ENCODE peak calls at places on chromosomes 13 and 19, in eight cellular contexts. L, K, W, F, U, Z, Q and B are unnamed samples.

GRCh38 chr13:101915755-101916107 is 463.3 kb downstream of the ITGBL1 start:
- DNase-seq in L (no peak), K (no peak), W (no peak), F (no peak), U (no peak), Z (no peak), Q (no peak), B (no peak)

GRCh38 chr13:50686547-50686946 is 156.9 kb downstream of the DLEU7 start:
- DNase-seq in L (no peak), K (no peak), W (no peak), F (no peak), U (no peak), Z (no peak), Q (no peak), B (no peak)

GRCh38 chr13:40181203-40181845 is 485.1 kb downstream of the FOXO1 start:
- DNase-seq in L (no peak), K (no peak), W (peak; percentile 8), F (no peak), U (no peak), Z (no peak), Q (no peak), B (no peak)

GRCh38 chr19:46951236-46951986 is 68.2 kb upstream of the NPAS1 start:
- DNase-seq in L (no peak), K (no peak), W (no peak), F (peak; percentile 94), U (no peak), Z (no peak), Q (no peak), B (peak; percentile 63)

GRCh38 chr19:30685601-30686000 is 313.4 kb downstream of the ZNF536 start:
- DNase-seq in L (no peak), K (no peak), W (no peak), F (no peak), U (no peak), Z (no peak), Q (no peak), B (no peak)

GRCh38 chr13:85755123-85755522 is 44.1 kb downstream of the SLITRK6 start:
- DNase-seq in L (no peak), K (no peak), W (no peak), F (no peak), U (no peak), Z (no peak), Q (no peak), B (no peak)

GRCh38 chr19:29529646-29530548 is 4.1 kb downstream of the VSTM2B start:
- DNase-seq in L (no peak), K (no peak), W (no peak), F (no peak), U (no peak), Z (no peak), Q (no peak), B (no peak)

GRCh38 chr19:41646589-41647204 is 19.8 kb upstream of the CEACAM4 start:
- DNase-seq in L (no peak), K (no peak), W (peak; percentile 44), F (peak; percentile 66), U (no peak), Z (no peak), Q (no peak), B (no peak)

GRCh38 chr13:40993987-40994386 is 25.1 kb downstream of the ELF1 start:
- DNase-seq in L (no peak), K (no peak), W (no peak), F (no peak), U (no peak), Z (no peak), Q (peak; percentile 45), B (no peak)

GRCh38 chr19:18390075-18390909 is 4.3 kb downstream of the GDF15 start:
- DNase-seq in L (no peak), K (no peak), W (no peak), F (no peak), U (no peak), Z (no peak), Q (no peak), B (no peak)

GRCh38 chr13:76965759-76966421 is 17.6 kb downstream of the ACOD1 start:
- DNase-seq in L (peak; percentile 43), K (peak; percentile 33), W (no peak), F (no peak), U (peak; percentile 57), Z (peak; percentile 74), Q (peak; percentile 33), B (peak; percentile 70)

GRCh38 chr13:47326061-47326460 is 429.2 kb upstream of the HTR2A start:
- DNase-seq in L (no peak), K (no peak), W (no peak), F (no peak), U (no peak), Z (no peak), Q (no peak), B (no peak)

GRCh38 chr19:53868892-53869804 is 1.5 kb downstream of the MYADM start:
- DNase-seq in L (peak; percentile 81), K (peak; percentile 95), W (peak; percentile 95), F (peak; percentile 95), U (peak; percentile 92), Z (peak; percentile 93), Q (peak; percentile 90), B (peak; percentile 92)

GRCh38 chr19:53865523-53865917 is 2.2 kb upstream of the MYADM start:
- DNase-seq in L (no peak), K (no peak), W (peak; percentile 48), F (peak; percentile 43), U (no peak), Z (no peak), Q (no peak), B (no peak)

GRCh38 chr19:53865918-53866696 is 1.6 kb upstream of the MYADM start:
- DNase-seq in L (peak; percentile 37), K (peak; percentile 82), W (peak; percentile 54), F (peak; percentile 78), U (peak; percentile 87), Z (peak; percentile 79), Q (peak; percentile 71), B (peak; percentile 62)

GRCh38 chr19:53868091-53868891 is 608 bp downstream of the MYADM start:
- DNase-seq in L (peak; percentile 40), K (peak; percentile 71), W (peak; percentile 53), F (peak; percentile 91), U (peak; percentile 64), Z (peak; percentile 69), Q (peak; percentile 44), B (peak; percentile 51)

GRCh38 chr19:53867225-53868090 is at the start of gene MYADM:
- DNase-seq in L (peak; percentile 95), K (peak; percentile 100), W (peak; percentile 94), F (peak; percentile 99), U (peak; percentile 99), Z (peak; percentile 100), Q (peak; percentile 99), B (peak; percentile 95)
- TF ChIP-seq POLR2A in L (peak; percentile 54), K (peak; percentile 43), W (peak; percentile 71), F (peak; percentile 66), U (peak; percentile 51), Z (peak; percentile 87), Q (peak; percentile 84), B (peak; percentile 61)

DNA sequence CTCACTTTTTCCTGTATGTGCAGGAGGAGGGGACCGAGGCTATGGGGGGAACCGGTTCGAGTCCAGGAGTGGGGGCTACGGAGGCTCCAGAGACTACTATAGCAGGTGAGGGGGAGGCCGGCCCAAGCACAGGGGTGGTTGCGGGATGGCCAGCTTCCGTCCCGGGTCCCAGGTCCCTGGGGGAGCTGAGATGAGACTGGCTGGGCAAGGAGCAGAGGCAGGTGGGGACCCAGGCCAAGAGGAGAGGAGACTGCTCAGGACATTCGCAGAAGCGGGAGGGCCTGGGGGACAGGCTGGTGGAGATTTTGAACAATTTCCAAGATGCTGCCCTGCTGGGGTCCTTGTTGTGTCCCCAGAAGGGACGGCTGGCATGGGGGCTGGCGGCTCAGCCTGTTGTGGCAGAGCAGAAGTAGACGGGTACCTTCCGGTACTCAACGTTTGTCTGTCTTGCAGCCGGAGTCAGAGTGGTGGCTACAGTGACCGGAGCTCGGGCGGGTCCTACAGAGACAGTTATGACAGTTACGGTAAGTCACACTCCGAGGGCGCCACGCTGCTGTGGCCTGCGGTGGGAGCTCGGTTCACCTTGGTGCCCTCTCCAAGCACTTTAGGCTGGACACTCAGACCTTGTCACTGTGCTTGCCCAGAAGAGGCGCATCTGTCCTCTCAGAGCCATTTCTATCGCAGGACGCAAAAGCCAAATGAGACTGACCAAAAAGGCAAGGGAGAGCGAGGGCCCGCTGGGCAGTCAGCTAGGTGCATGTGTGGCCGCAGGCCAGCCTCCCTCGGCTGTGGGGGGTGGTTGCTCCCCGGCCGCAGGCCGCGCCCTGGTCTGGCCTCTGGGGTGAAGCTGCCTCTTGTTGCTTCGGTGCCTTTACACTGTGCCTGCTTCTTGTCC is 2.6 kb downstream of the CIRBP start:
- DNase-seq in L (no peak), K (no peak), W (no peak), F (no peak), U (peak; percentile 43), Z (peak; percentile 49), Q (no peak), B (no peak)
- TF ChIP-seq POLR2A in L (no peak), K (no peak), W (no peak), F (no peak), U (no peak), Z (no peak), Q (no peak), B (no peak)

DNA sequence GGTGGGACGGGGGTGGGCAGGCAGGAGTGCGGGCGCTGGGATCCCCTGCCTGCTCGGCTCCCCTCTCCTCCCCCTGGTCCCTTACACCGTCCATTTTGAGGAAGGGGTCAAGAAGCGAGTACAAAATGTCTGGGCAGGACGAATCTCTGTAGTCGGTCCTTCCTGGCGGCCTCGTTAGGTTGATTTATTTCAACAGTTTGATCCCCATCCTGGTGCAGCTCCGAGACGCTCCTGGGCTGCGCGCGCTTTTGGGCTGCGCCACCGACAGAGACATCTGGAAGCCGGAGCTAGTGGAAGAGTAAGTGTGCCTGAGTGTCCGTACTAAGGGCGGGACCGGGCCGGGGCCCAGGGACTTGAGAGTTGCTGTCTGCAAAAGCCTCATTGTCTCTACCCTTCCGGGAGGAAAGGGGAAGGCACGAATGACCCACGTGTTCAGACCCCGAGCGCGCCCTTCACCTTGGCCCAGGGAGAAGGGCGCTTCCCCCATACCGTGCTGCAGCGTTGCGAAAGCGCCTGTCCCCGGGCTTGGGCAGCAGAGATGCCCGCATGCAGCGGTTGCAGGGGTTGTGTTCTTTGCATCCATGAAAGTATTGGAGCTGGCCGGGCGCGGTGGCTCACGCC is 1.8 kb downstream of the ZNF114 start:
- DNase-seq in L (no peak), K (peak; percentile 38), W (peak; percentile 99), F (peak; percentile 75), U (peak; percentile 42), Z (peak; percentile 35), Q (no peak), B (no peak)
- TF ChIP-seq POLR2A in L (no peak), K (no peak), W (peak; percentile 84), F (no peak), U (no peak), Z (no peak), Q (no peak), B (no peak)

GRCh38 chr19:6458695-6459355 is 767 bp downstream of the SLC25A23 start:
- DNase-seq in L (no peak), K (no peak), W (no peak), F (no peak), U (no peak), Z (peak; percentile 52), Q (peak; percentile 53), B (peak; percentile 80)

GRCh38 chr19:6457958-6458694 is 1.5 kb downstream of the SLC25A23 start:
- DNase-seq in L (no peak), K (no peak), W (peak; percentile 59), F (no peak), U (no peak), Z (peak; percentile 30), Q (no peak), B (no peak)

GRCh38 chr19:6455924-6456323 is 3.7 kb downstream of the SLC25A23 start:
- DNase-seq in L (no peak), K (no peak), W (no peak), F (no peak), U (no peak), Z (no peak), Q (no peak), B (no peak)

GRCh38 chr19:6460099-6460884 is 700 bp upstream of the SLC25A23 start:
- DNase-seq in L (peak; percentile 95), K (peak; percentile 97), W (peak; percentile 97), F (peak; percentile 79), U (peak; percentile 97), Z (peak; percentile 96), Q (peak; percentile 97), B (peak; percentile 97)

GRCh38 chr19:6459356-6460098 is at the start of gene SLC25A23:
- DNase-seq in L (peak; percentile 78), K (peak; percentile 74), W (peak; percentile 76), F (peak; percentile 66), U (peak; percentile 76), Z (peak; percentile 74), Q (peak; percentile 74), B (peak; percentile 83)
- TF ChIP-seq POLR2A in L (peak; percentile 24), K (no peak), W (peak; percentile 24), F (no peak), U (no peak), Z (no peak), Q (no peak), B (no peak)